ENCODE peak calls at places on chromosomes 6 and 20, in five cellular contexts. E is neuronal stem cell, P is mesendoderm, Y is H9, R is IMR-90. Z is an unnamed sample.

GRCh38 chr20:9927224-9927623 is 88.3 kb upstream of the PAK5 start:
- DNase-seq in Y (no peak), E (no peak), P (no peak), R (no peak), Z (no peak)

GRCh38 chr20:58870293-58871014 is 17.9 kb downstream of the GNAS start:
- DNase-seq in Y (peak), P (peak), E (peak), R (peak), Z (peak)

GRCh38 chr20:2349801-2350200 is 30.9 kb upstream of the TGM6 start:
- DNase-seq in Y (no peak), E (no peak), R (no peak), P (peak), Z (no peak)

GRCh38 chr20:51926670-51927305 is 124.5 kb upstream of the SALL4 start:
- DNase-seq in P (peak), E (no peak), Y (no peak), R (no peak), Z (no peak)

GRCh38 chr6:47168176-47168575 is 126.0 kb upstream of the ADGRF1 start:
- DNase-seq in R (peak), P (peak), E (no peak), Y (no peak), Z (no peak)

GRCh38 chr20:21982559-21982958 is 277.1 kb downstream of the PAX1 start:
- DNase-seq in Y (no peak), R (no peak), P (no peak), E (no peak), Z (no peak)

GRCh38 chr20:6492396-6493055 is 275.0 kb upstream of the BMP2 start:
- DNase-seq in E (peak), R (peak), Y (peak), P (peak), Z (no peak)

GRCh38 chr20:20083796-20084195 is 31.5 kb downstream of the CFAP61 start:
- DNase-seq in R (peak), P (peak), Y (no peak), E (peak), Z (no peak)

GRCh38 chr6:53100561-53100960 is 35.4 kb downstream of the FBXO9 start:
- DNase-seq in E (no peak), P (no peak), Y (no peak), R (peak), Z (no peak)

GRCh38 chr6:168050861-168051586 is 28.0 kb downstream of the FRMD1 start:
- DNase-seq in P (peak), E (no peak), Y (peak), R (no peak), Z (no peak)

GRCh38 chr6:107082045-107082444 is 33.3 kb downstream of the BEND3 start:
- DNase-seq in Y (no peak), R (peak), E (no peak), P (peak), Z (no peak)

GRCh38 chr6:11231564-11232176 is 798 bp downstream of the NEDD9 start:
- DNase-seq in P (no peak), R (no peak), E (no peak), Y (no peak), Z (no peak)

GRCh38 chr20:57040924-57041323 is 225.5 kb downstream of the BMP7 start:
- DNase-seq in Y (no peak), P (no peak), R (peak), E (no peak), Z (no peak)

GRCh38 chr6:161626132-161626676 is 352.3 kb upstream of the AGPAT4 start:
- DNase-seq in R (no peak), Y (no peak), P (no peak), E (no peak), Z (no peak)

GRCh38 chr20:21156266-21156665 is 30.4 kb downstream of the KIZ start:
- DNase-seq in R (peak), Y (no peak), E (no peak), P (peak), Z (no peak)

GRCh38 chr20:63767886-63768285 is 28.3 kb downstream of the SLC2A4RG start:
- DNase-seq in Y (no peak), E (no peak), P (no peak), R (no peak), Z (no peak)

GRCh38 chr6:106560966-106561740 is 68.1 kb downstream of the RTN4IP1 start:
- DNase-seq in E (no peak), R (peak), Y (no peak), P (no peak), Z (no peak)

GRCh38 chr6:9482030-9482731 is 932.7 kb downstream of the TFAP2A start:
- DNase-seq in Y (no peak), E (no peak), R (peak), P (peak), Z (no peak)

GRCh38 chr20:1951436-1952115 is 42.3 kb downstream of the PDYN start:
- DNase-seq in R (no peak), P (no peak), Y (no peak), E (no peak), Z (no peak)

GRCh38 chr6:158760618-158761250 is 58.4 kb downstream of the EZR start:
- DNase-seq in Y (no peak), P (no peak), R (no peak), E (no peak), Z (peak)

GRCh38 chr6:131787079-131787478 is 20.7 kb upstream of the ENPP1 start:
- DNase-seq in E (no peak), Y (no peak), R (peak), P (no peak), Z (no peak)

GRCh38 chr6:42049116-42049809 is 1.1 kb upstream of the TAF8 start:
- DNase-seq in Y (no peak), E (no peak), P (no peak), R (no peak), Z (no peak)

GRCh38 chr6:56808871-56809359 is 146.0 kb upstream of the BEND6 start:
- DNase-seq in R (peak), P (peak), E (no peak), Y (no peak), Z (no peak)

GRCh38 chr6:44788387-44788981 is 401.0 kb downstream of the CDC5L start:
- DNase-seq in E (no peak), P (no peak), Y (no peak), R (peak), Z (no peak)

GRCh38 chr6:152309648-152310047 is 327.5 kb downstream of the SYNE1 start:
- DNase-seq in E (no peak), P (no peak), Y (peak), R (no peak), Z (no peak)

GRCh38 chr6:74749211-74750142 is 456.4 kb downstream of the COL12A1 start:
- DNase-seq in Y (no peak), E (peak), R (no peak), P (no peak), Z (no peak)

GRCh38 chr6:56155634-56156141 is 91.7 kb downstream of the COL21A1 start:
- DNase-seq in Y (no peak), P (no peak), R (no peak), E (no peak), Z (no peak)

GRCh38 chr6:39891976-39892375 is 42.3 kb downstream of the MOCS1 start:
- DNase-seq in P (no peak), E (no peak), Y (no peak), R (peak), Z (no peak)

GRCh38 chr20:38143646-38144554 is 21.2 kb downstream of the TGM2 start:
- DNase-seq in E (no peak), P (no peak), Y (no peak), R (peak), Z (no peak)

GRCh38 chr6:93352604-93353003 is 66.8 kb downstream of the EPHA7 start:
- DNase-seq in Y (no peak), R (no peak), E (no peak), P (no peak), Z (no peak)

GRCh38 chr6:113011389-113011788 is 664.3 kb downstream of the RFPL4B start:
- DNase-seq in P (no peak), Y (no peak), R (no peak), E (no peak), Z (no peak)

GRCh38 chr6:53048431-53049195 is 16.6 kb upstream of the FBXO9 start:
- DNase-seq in Y (no peak), P (no peak), E (no peak), R (peak), Z (no peak)

GRCh38 chr6:135428078-135428477 is 69.5 kb downstream of the AHI1 start:
- DNase-seq in Y (no peak), P (no peak), R (no peak), E (no peak), Z (no peak)

GRCh38 chr20:428658-429200 is 20.6 kb downstream of the RBCK1 start:
- DNase-seq in E (no peak), R (no peak), Y (peak), P (no peak), Z (no peak)
- H3K23ac ChIP-seq in E (no peak), R (no peak), Y (no peak), P (no peak), Z (no peak)

GRCh38 chr6:3444276-3445088 is 12.4 kb downstream of the SLC22A23 start:
- DNase-seq in Y (no peak), E (no peak), R (no peak), P (no peak), Z (no peak)

GRCh38 chr6:3446197-3446596 is 10.7 kb downstream of the SLC22A23 start:
- DNase-seq in R (no peak), Y (no peak), P (no peak), E (no peak), Z (no peak)

GRCh38 chr6:3449750-3450305 is 7.0 kb downstream of the SLC22A23 start:
- DNase-seq in P (no peak), E (no peak), R (no peak), Y (no peak), Z (no peak)

GRCh38 chr6:3449321-3449720 is 7.5 kb downstream of the SLC22A23 start:
- DNase-seq in Y (no peak), P (no peak), E (no peak), R (no peak), Z (no peak)

DNA sequence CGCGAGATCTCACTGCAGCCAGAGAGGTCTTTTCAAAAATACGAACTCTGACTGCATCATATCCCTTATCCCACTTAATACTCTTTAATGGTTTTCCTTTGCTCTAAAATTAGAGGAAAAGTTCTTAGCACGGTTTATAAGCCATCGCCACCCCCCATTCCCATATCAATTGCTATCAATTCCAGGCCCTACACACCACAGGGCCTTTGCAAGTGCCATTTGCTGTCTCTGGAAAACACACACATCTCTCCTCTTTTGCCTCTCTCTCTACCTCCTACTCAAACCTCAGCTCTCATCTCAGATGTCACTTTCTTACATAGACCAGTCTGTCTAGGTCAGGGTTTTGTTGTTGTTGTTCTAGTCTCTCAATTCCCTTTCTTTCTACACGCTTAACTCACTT is 9.8 kb downstream of the SLC22A23 start:
- DNase-seq in P (no peak), R (no peak), Y (no peak), E (no peak), Z (no peak)
- H3K4ac ChIP-seq in P (no peak), R (no peak), Y (no peak), E (no peak), Z (no peak)

GRCh38 chr6:5996701-5997419 is 9.9 kb downstream of the NRN1 start:
- DNase-seq in Y (peak), E (no peak), P (peak), R (peak), Z (peak)

GRCh38 chr6:5997420-5998093 is 9.2 kb downstream of the NRN1 start:
- DNase-seq in Y (peak), P (peak), R (no peak), E (no peak), Z (no peak)

GRCh38 chr6:5998741-5999687 is 7.7 kb downstream of the NRN1 start:
- DNase-seq in R (no peak), Y (peak), E (no peak), P (peak), Z (peak)

GRCh38 chr6:5999688-6000608 is 6.8 kb downstream of the NRN1 start:
- DNase-seq in Y (peak), R (no peak), E (no peak), P (peak), Z (peak)

DNA sequence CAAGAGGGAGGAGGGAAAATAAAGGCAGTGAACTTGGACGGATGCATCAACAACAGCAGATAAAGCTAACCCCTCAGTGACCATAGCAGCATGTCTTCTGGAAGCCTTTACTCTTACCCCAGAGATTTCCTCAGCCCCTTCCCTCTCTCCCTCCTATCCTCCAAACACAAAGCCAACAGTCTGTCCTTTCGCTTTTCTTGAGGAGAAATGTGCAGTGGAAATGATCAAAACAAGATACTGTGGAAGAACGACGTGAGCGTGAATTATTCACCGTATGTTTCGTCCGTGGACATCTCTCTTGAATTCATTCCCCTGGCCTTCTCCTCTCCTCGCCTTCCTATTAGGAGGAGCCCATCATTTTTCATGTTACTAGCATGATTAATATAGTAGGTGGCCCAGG is 8.5 kb downstream of the NRN1 start:
- DNase-seq in Y (no peak), P (peak), R (no peak), E (no peak), Z (no peak)
- H3K23ac ChIP-seq in Y (no peak), P (peak), R (no peak), E (no peak), Z (no peak)

GRCh38 chr20:50142812-50143211 is 10.7 kb downstream of the PEDS1 start:
- DNase-seq in Y (peak), P (peak), R (no peak), E (no peak), Z (no peak)

GRCh38 chr20:50141811-50142561 is 11.5 kb downstream of the PEDS1 start:
- DNase-seq in P (no peak), R (no peak), E (no peak), Y (no peak), Z (no peak)

GRCh38 chr20:50146214-50146613 is 7.3 kb downstream of the PEDS1 start:
- DNase-seq in R (peak), P (no peak), Y (no peak), E (no peak), Z (no peak)

GRCh38 chr20:50146732-50147662 is 6.5 kb downstream of the PEDS1 start:
- DNase-seq in Y (peak), P (peak), E (no peak), R (peak), Z (no peak)

DNA sequence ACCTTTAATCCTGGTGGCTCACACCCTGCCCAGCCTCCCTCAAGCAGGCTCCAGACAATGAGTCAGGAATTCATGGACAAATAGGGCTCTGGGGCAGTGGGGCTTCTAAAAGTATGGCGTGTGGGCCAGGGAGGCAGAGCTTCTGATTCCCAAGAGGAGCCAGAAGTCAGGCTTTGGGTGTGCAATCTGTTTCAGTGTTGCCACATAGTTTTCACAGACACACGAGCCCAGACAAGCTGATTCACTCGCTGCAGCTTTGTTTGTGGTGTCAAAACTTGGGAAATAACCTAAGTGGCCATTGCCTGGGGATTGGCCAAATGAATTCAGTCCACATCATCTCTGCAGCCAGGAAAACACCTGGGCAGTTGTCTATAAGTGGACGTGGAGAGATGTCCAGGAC is 9.2 kb downstream of the PEDS1 start:
- DNase-seq in E (no peak), R (peak), P (peak), Y (no peak), Z (no peak)
- H3K4ac ChIP-seq in E (no peak), R (peak), P (no peak), Y (no peak), Z (no peak)

DNA sequence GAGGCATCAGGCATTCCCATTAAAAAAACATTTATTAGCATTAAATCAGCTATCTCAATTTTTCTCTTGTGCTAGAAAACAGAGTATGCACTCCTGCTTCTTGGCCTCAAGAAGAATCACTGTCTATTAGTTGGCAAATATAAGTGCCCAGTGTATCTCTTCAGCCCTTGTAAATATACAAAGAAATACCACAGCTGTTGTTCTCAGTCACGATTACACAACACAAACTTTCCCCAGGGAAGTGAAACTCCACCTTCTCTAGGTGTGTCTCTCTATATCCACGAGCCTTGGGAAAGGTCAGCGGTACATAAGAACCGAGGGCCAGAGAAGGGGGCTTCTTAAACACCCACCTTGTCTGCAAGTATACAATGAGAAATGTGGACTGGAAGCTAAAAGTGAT is 194.7 kb downstream of the PKHD1 start:
- DNase-seq in E (no peak), P (no peak), R (no peak), Y (no peak), Z (no peak)
- H3K23ac ChIP-seq in E (no peak), P (no peak), R (no peak), Y (no peak), Z (no peak)

DNA sequence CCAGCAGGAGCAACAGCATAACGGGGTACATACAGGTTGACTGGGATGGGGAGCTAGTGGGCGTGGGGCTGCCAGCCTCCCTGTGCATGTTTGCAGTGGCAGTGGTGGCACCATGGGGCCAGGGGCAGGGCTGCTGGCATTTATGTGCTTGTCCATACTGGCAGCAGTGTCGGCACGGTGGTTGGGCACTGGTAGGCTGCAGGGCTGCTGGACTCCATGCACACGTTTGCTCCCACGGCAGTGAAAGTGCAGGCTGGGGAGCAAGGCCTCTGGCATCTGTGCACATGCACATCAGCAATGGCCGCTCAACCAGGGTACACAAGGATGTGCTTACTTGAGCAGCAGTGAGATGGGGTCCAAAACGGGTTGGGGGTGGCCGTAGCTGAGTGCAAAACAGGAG is 159.5 kb upstream of the KHDRBS2 start:
- DNase-seq in E (no peak), Y (no peak), R (no peak), P (no peak), Z (no peak)
- H3K4ac ChIP-seq in E (no peak), Y (no peak), R (no peak), P (no peak), Z (no peak)

Z was measured in H1.